ENCODE peak calls at places on chromosome 15, in four cellular contexts. W is stimulated activated naive CD4-positive, alpha-beta T cell; T is lower leg skin; I is foreskin fibroblast. Q is an unnamed sample.

GRCh38 chr15:35168464-35168863 is 83.4 kb upstream of the NANOGP8 start:
- DNase-seq in I (peak), T (no peak), W (no peak), Q (no peak)

GRCh38 chr15:57375827-57376694 is at the start of gene CGNL1:
- DNase-seq in W (no peak), T (no peak), I (peak), Q (peak)

GRCh38 chr15:74773731-74774252 is 8.1 kb upstream of the CSK start:
- DNase-seq in T (no peak), I (peak), W (no peak), Q (no peak)

GRCh38 chr15:23564798-23565394 is 578 bp upstream of the MKRN3 start:
- DNase-seq in W (no peak), T (no peak), I (peak), Q (no peak)

GRCh38 chr15:84747423-84748273 is 744 bp upstream of the ZNF592 start:
- DNase-seq in I (peak), W (peak), T (peak), Q (peak)

GRCh38 chr15:70852501-70853269 is 1.3 kb downstream of the LARP6 start:
- DNase-seq in W (no peak), T (no peak), I (peak), Q (no peak)

GRCh38 chr15:49467782-49468181 is 44.7 kb downstream of the FGF7 start:
- DNase-seq in I (peak), W (no peak), T (no peak), Q (no peak)

GRCh38 chr15:51121631-51122225 is 27.0 kb upstream of the TNFAIP8L3 start:
- DNase-seq in W (no peak), I (peak), T (no peak), Q (no peak)

GRCh38 chr15:64774556-64775523 is 549 bp downstream of the RBPMS2 start:
- DNase-seq in T (no peak), W (no peak), I (peak), Q (peak)

GRCh38 chr15:91849749-91850161 is 3.8 kb upstream of the SLCO3A1 start:
- DNase-seq in T (no peak), W (peak), I (peak), Q (no peak)

GRCh38 chr15:66936115-66936863 is 129.1 kb upstream of the SMAD3 start:
- DNase-seq in W (no peak), I (peak), T (peak), Q (peak)

GRCh38 chr15:101684384-101684783 is 32.2 kb upstream of the TM2D3 start:
- DNase-seq in I (peak), T (no peak), W (no peak), Q (no peak)

GRCh38 chr15:37100109-37100873 is at the start of gene MEIS2:
- DNase-seq in T (peak), I (peak), W (no peak), Q (peak)

GRCh38 chr15:78455749-78456148 is 17.7 kb downstream of the IREB2 start:
- DNase-seq in W (no peak), I (peak), T (no peak), Q (no peak)

GRCh38 chr15:32028921-32029320 is 1.4 kb upstream of the CHRNA7 start:
- DNase-seq in T (no peak), I (no peak), W (no peak), Q (no peak)

GRCh38 chr15:65055201-65055870 is 10.1 kb downstream of the SLC51B start:
- DNase-seq in T (peak), W (no peak), I (no peak), Q (peak)

GRCh38 chr15:42608110-42608531 is 32.7 kb downstream of the STARD9 start:
- DNase-seq in T (no peak), I (no peak), W (no peak), Q (no peak)

GRCh38 chr15:73633991-73634495 is 854 bp upstream of the NPTN start:
- DNase-seq in W (no peak), T (no peak), I (peak), Q (no peak)

GRCh38 chr15:64681424-64682024 is 93.9 kb downstream of the RBPMS2 start:
- DNase-seq in T (peak), I (peak), W (no peak), Q (peak)

GRCh38 chr15:63358296-63359029 is 23.2 kb downstream of the CA12 start:
- DNase-seq in I (no peak), W (no peak), T (no peak), Q (no peak)

GRCh38 chr15:34336947-34337556 is 529 bp downstream of the SLC12A6 start:
- DNase-seq in I (no peak), T (peak), W (no peak), Q (no peak)